ENCODE peak calls at places on chromosome X, in six cellular contexts. Z is psoas muscle, K is cardiac muscle cell, W is adipocyte, U is H7, L is NCI-H446. T is an unnamed sample.

GRCh38 chrX:109847257-109848187 is 114.5 kb upstream of the ACSL4 start:
- DNase-seq in L (no peak), U (no peak), W (peak; percentile 86), Z (no peak), K (no peak), T (no peak)

GRCh38 chrX:153970398-153971123 is 1.1 kb downstream of the HCFC1 start:
- DNase-seq in K (peak; percentile 47), L (peak; percentile 61), W (peak; percentile 60), U (peak; percentile 92), Z (peak; percentile 78), T (peak; percentile 79)

GRCh38 chrX:44019911-44020310 is 46.7 kb upstream of the NDP start:
- DNase-seq in L (no peak), W (no peak), K (no peak), U (no peak), Z (no peak), T (no peak)

GRCh38 chrX:155094468-155095061 is 23.3 kb downstream of the BRCC3 start:
- DNase-seq in U (peak; percentile 24), L (peak; percentile 42), W (peak; percentile 66), K (peak; percentile 28), Z (no peak), T (no peak)

GRCh38 chrX:46165411-46165810 is 379.8 kb downstream of the ZNF674 start:
- DNase-seq in W (peak; percentile 51), K (no peak), L (no peak), U (no peak), Z (no peak), T (no peak)

GRCh38 chrX:52933976-52934703 is 24.2 kb downstream of the FAM156A start:
- DNase-seq in L (no peak), U (no peak), Z (no peak), K (peak; percentile 0), W (no peak), T (no peak)

GRCh38 chrX:43467608-43468234 is 188.4 kb upstream of the MAOA start:
- DNase-seq in W (no peak), U (no peak), L (no peak), Z (no peak), K (no peak), T (no peak)

GRCh38 chrX:119406739-119407138 is 7.6 kb downstream of the SLC25A43 start:
- DNase-seq in K (no peak), U (no peak), W (peak; percentile 10), Z (no peak), L (no peak), T (no peak)

GRCh38 chrX:153922932-153923857 is 2.9 kb downstream of the ARHGAP4 start:
- DNase-seq in Z (peak; percentile 91), K (no peak), W (peak; percentile 66), U (peak; percentile 78), L (peak; percentile 56), T (peak; percentile 53)

GRCh38 chrX:37697169-37697760 is 11.7 kb downstream of the XK start:
- DNase-seq in U (no peak), L (no peak), Z (no peak), K (no peak), W (no peak), T (no peak)

GRCh38 chrX:100649550-100650356 is 5.8 kb downstream of the SRPX2 start:
- DNase-seq in K (peak; percentile 29), W (peak; percentile 90), Z (peak; percentile 87), L (no peak), U (peak; percentile 26), T (no peak)

GRCh38 chrX:17597836-17598434 is 139.4 kb upstream of the SCML1 start:
- DNase-seq in K (no peak), L (peak; percentile 86), U (no peak), Z (peak; percentile 78), W (peak; percentile 53), T (peak; percentile 36)

GRCh38 chrX:153564047-153564606 is 34.8 kb downstream of the CCNQ start:
- DNase-seq in L (no peak), U (no peak), Z (peak; percentile 82), K (no peak), W (peak; percentile 5), T (no peak)

GRCh38 chrX:41377624-41378023 is 43.7 kb downstream of the DDX3X start:
- DNase-seq in K (no peak), U (no peak), Z (no peak), L (no peak), W (no peak), T (no peak)

GRCh38 chrX:14476169-14476568 is 53.2 kb upstream of the GLRA2 start:
- DNase-seq in W (peak; percentile 48), K (no peak), U (no peak), Z (no peak), L (peak; percentile 39), T (no peak)

GRCh38 chrX:10482262-10482661 is 138.1 kb downstream of the MID1 start:
- DNase-seq in Z (no peak), K (no peak), L (no peak), W (no peak), U (no peak), T (no peak)

GRCh38 chrX:111284615-111285294 is 14.5 kb upstream of the CAPN6 start:
- DNase-seq in Z (no peak), L (no peak), U (no peak), W (no peak), K (peak; percentile 23), T (no peak)

GRCh38 chrX:39859991-39860861 is 237.5 kb downstream of the BCOR start:
- DNase-seq in Z (no peak), W (peak; percentile 4), L (no peak), U (peak; percentile 79), K (peak; percentile 46), T (peak; percentile 38)

GRCh38 chrX:140274761-140275525 is 229.9 kb downstream of the SOX3 start:
- DNase-seq in U (peak; percentile 12), W (no peak), Z (no peak), L (no peak), K (no peak), T (no peak)

GRCh38 chrX:24153175-24153795 is 3.8 kb downstream of the ZFX start:
- DNase-seq in U (peak; percentile 59), K (peak; percentile 35), W (peak; percentile 52), Z (no peak), L (no peak), T (no peak)

GRCh38 chrX:50100188-50100587 is 100.6 kb downstream of the AKAP4 start:
- DNase-seq in K (peak; percentile 33), W (peak; percentile 20), U (peak; percentile 6), L (no peak), Z (no peak), T (no peak)

GRCh38 chrX:154818916-154819770 is 13.9 kb upstream of the MPP1 start:
- DNase-seq in Z (no peak), L (no peak), U (no peak), K (peak; percentile 6), W (no peak), T (no peak)

GRCh38 chrX:150063138-150063518 is 124.8 kb upstream of the EOLA2 start:
- DNase-seq in Z (no peak), U (no peak), K (no peak), L (no peak), W (no peak), T (no peak)

GRCh38 chrX:13220916-13221315 is 98.9 kb downstream of the ATXN3L start:
- DNase-seq in L (no peak), K (no peak), Z (no peak), U (peak; percentile 8), W (peak; percentile 76), T (no peak)

GRCh38 chrX:144334577-144334976 is 450.7 kb downstream of the UBE2NL start:
- DNase-seq in W (no peak), L (no peak), K (no peak), U (peak; percentile 20), Z (no peak), T (peak; percentile 7)

GRCh38 chrX:149949743-149950436 is 11.6 kb upstream of the EOLA2 start:
- DNase-seq in W (no peak), L (no peak), U (no peak), Z (no peak), K (no peak), T (no peak)

GRCh38 chrX:74349387-74349786 is 45.4 kb downstream of the ZCCHC13 start:
- DNase-seq in W (peak; percentile 52), L (no peak), U (no peak), K (no peak), Z (no peak), T (no peak)

GRCh38 chrX:54494970-54495813 is 842 bp downstream of the FGD1 start:
- DNase-seq in K (peak; percentile 34), U (peak; percentile 74), L (no peak), W (peak; percentile 55), Z (no peak), T (no peak)

GRCh38 chrX:65677954-65678469 is 10.6 kb downstream of the MSN start:
- DNase-seq in Z (no peak), W (peak; percentile 78), L (peak; percentile 61), K (no peak), U (no peak), T (no peak)

GRCh38 chrX:119734897-119735339 is 23.5 kb upstream of the SOWAHD start:
- DNase-seq in U (no peak), Z (peak; percentile 74), W (no peak), L (peak; percentile 81), K (no peak), T (peak; percentile 28)

GRCh38 chrX:11786862-11787261 is 28.8 kb downstream of the MSL3 start:
- DNase-seq in U (no peak), W (peak; percentile 8), K (no peak), Z (no peak), L (no peak), T (no peak)

GRCh38 chrX:152926279-152926678 is 28.4 kb downstream of the ZNF185 start:
- DNase-seq in Z (no peak), W (peak; percentile 75), K (no peak), U (peak; percentile 90), L (peak; percentile 78), T (peak; percentile 80)